ENCODE peak calls at places on chromosomes 2 and 18, in eight cellular contexts. E, X, M, B, Y, J, V and W are unnamed samples.

GRCh38 chr18:79507546-79508480 is 112.1 kb downstream of the NFATC1 start:
- DNase-seq in E (no peak), X (peak), M (no peak), B (no peak), Y (no peak), J (peak), V (no peak), W (no peak)

GRCh38 chr2:40105593-40105992 is 326.5 kb upstream of the THUMPD2 start:
- DNase-seq in E (no peak), X (peak), M (no peak), B (no peak), Y (no peak), J (peak), V (no peak), W (no peak)

GRCh38 chr2:36287363-36288275 is 68.0 kb upstream of the CRIM1 start:
- DNase-seq in E (no peak), X (no peak), M (no peak), B (no peak), Y (no peak), J (no peak), V (no peak), W (peak)

GRCh38 chr2:118134650-118135049 is 46.4 kb downstream of the INSIG2 start:
- DNase-seq in E (no peak), X (no peak), M (no peak), B (no peak), Y (no peak), J (no peak), V (no peak), W (no peak)

GRCh38 chr2:73237168-73237567 is 3.1 kb downstream of the CCT7 start:
- DNase-seq in E (no peak), X (no peak), M (no peak), B (no peak), Y (no peak), J (no peak), V (no peak), W (no peak)

GRCh38 chr18:21183670-21184069 is 58.4 kb upstream of the GREB1L start:
- DNase-seq in E (no peak), X (no peak), M (no peak), B (no peak), Y (no peak), J (no peak), V (no peak), W (no peak)

GRCh38 chr2:61950133-61950560 is 44.7 kb downstream of the COMMD1 start:
- DNase-seq in E (no peak), X (no peak), M (no peak), B (no peak), Y (no peak), J (no peak), V (no peak), W (no peak)

GRCh38 chr2:73112026-73112912 is 479 bp downstream of the RAB11FIP5 start:
- DNase-seq in E (peak), X (peak), M (peak), B (no peak), Y (peak), J (no peak), V (peak), W (no peak)

GRCh38 chr2:15069149-15069548 is 436.6 kb downstream of the LRATD1 start:
- DNase-seq in E (no peak), X (no peak), M (no peak), B (no peak), Y (no peak), J (peak), V (no peak), W (no peak)

GRCh38 chr2:163319006-163319405 is 416.8 kb downstream of the FIGN start:
- DNase-seq in E (no peak), X (no peak), M (no peak), B (no peak), Y (no peak), J (no peak), V (no peak), W (no peak)

GRCh38 chr2:109210431-109211200 is 81.6 kb downstream of the SH3RF3 start:
- DNase-seq in E (no peak), X (peak), M (no peak), B (no peak), Y (no peak), J (no peak), V (no peak), W (no peak)

GRCh38 chr18:13471971-13472628 is 253.5 kb downstream of the LDLRAD4 start:
- DNase-seq in E (no peak), X (no peak), M (no peak), B (peak), Y (no peak), J (no peak), V (no peak), W (no peak)

GRCh38 chr2:128410035-128410757 is 91.5 kb upstream of the HS6ST1 start:
- DNase-seq in E (no peak), X (no peak), M (no peak), B (no peak), Y (no peak), J (no peak), V (no peak), W (no peak)